ENCODE peak calls at places on chromosomes 6 and 20, in seven cellular contexts. Z is right lobe of liver; W is B cell; C is fibroblast of mammary gland; T is glutamatergic neuron; I is CD8-positive, alpha-beta T cell; K is fibroblast of the aortic adventitia. P is an unnamed sample.

GRCh38 chr6:35487653-35488516 is 9.0 kb downstream of the TEAD3 start:
- DNase-seq in Z (no peak), W (no peak), C (no peak), T (no peak), I (no peak), K (peak; percentile 21), P (peak; percentile 38)

GRCh38 chr6:157059781-157060180 is 263.5 kb downstream of the TMEM242 start:
- DNase-seq in Z (no peak), W (no peak), C (no peak), T (no peak), I (no peak), K (no peak), P (no peak)

GRCh38 chr6:131122007-131122406 is 13.3 kb upstream of the AKAP7 start:
- DNase-seq in Z (no peak), W (no peak), C (peak; percentile 11), T (no peak), I (no peak), K (no peak), P (no peak)

GRCh38 chr6:12012566-12013367 is 655 bp downstream of the HIVEP1 start:
- DNase-seq in Z (peak; percentile 75), W (peak; percentile 63), C (peak; percentile 83), T (peak; percentile 78), I (peak; percentile 44), K (peak; percentile 94), P (peak; percentile 79)

GRCh38 chr6:14088600-14089168 is 28.9 kb upstream of the CD83 start:
- DNase-seq in Z (no peak), W (no peak), C (no peak), T (no peak), I (no peak), K (no peak), P (no peak)

GRCh38 chr6:32763417-32763816 is at the start of gene HLA-DQB2:
- DNase-seq in Z (no peak), W (peak; percentile 35), C (no peak), T (no peak), I (no peak), K (no peak), P (no peak)

GRCh38 chr6:147793871-147794643 is 285.6 kb downstream of the SAMD5 start:
- DNase-seq in Z (no peak), W (no peak), C (no peak), T (no peak), I (no peak), K (no peak), P (no peak)

GRCh38 chr6:30344191-30344867 is 627 bp upstream of the RPP21 start:
- DNase-seq in Z (no peak), W (no peak), C (no peak), T (no peak), I (no peak), K (no peak), P (no peak)

GRCh38 chr20:5393218-5393870 is 76.6 kb upstream of the PROKR2 start:
- DNase-seq in Z (no peak), W (no peak), C (no peak), T (peak; percentile 23), I (no peak), K (no peak), P (no peak)

GRCh38 chr6:51098801-51099200 is 280.1 kb downstream of the TFAP2B start:
- DNase-seq in Z (no peak), W (no peak), C (peak; percentile 7), T (no peak), I (no peak), K (peak; percentile 3), P (no peak)

GRCh38 chr6:154112181-154112809 is 73.3 kb downstream of the OPRM1 start:
- DNase-seq in Z (no peak), W (no peak), C (peak; percentile 4), T (no peak), I (no peak), K (no peak), P (no peak)

GRCh38 chr20:48957521-48957920 is 36.0 kb downstream of the ARFGEF2 start:
- DNase-seq in Z (no peak), W (no peak), C (no peak), T (no peak), I (no peak), K (peak; percentile 60), P (no peak)

GRCh38 chr6:19410477-19410876 is 426.7 kb upstream of the ID4 start:
- DNase-seq in Z (no peak), W (no peak), C (peak; percentile 65), T (no peak), I (no peak), K (peak; percentile 71), P (peak; percentile 31)

GRCh38 chr6:134123666-134124208 is 71.3 kb upstream of the SLC2A12 start:
- DNase-seq in Z (no peak), W (no peak), C (peak; percentile 75), T (no peak), I (peak; percentile 2), K (peak; percentile 90), P (peak; percentile 89)

GRCh38 chr6:30720738-30721197 is 616 bp downstream of the TUBB start:
- DNase-seq in Z (peak; percentile 81), W (peak; percentile 76), C (peak; percentile 45), T (peak; percentile 81), I (peak; percentile 45), K (peak; percentile 43), P (no peak)

GRCh38 chr6:109660526-109660925 is 30.5 kb downstream of the AK9 start:
- DNase-seq in Z (no peak), W (no peak), C (no peak), T (no peak), I (no peak), K (no peak), P (no peak)

GRCh38 chr6:22003219-22003779 is 293.5 kb downstream of the PRL start:
- DNase-seq in Z (no peak), W (no peak), C (no peak), T (no peak), I (no peak), K (peak; percentile 47), P (peak; percentile 44)

GRCh38 chr20:62066983-62067433 is 1.3 kb upstream of the TAF4 start:
- DNase-seq in Z (no peak), W (no peak), C (no peak), T (no peak), I (peak; percentile 14), K (peak; percentile 27), P (no peak)

GRCh38 chr6:149820506-149820905 is 43.7 kb downstream of the LRP11 start:
- DNase-seq in Z (no peak), W (no peak), C (no peak), T (no peak), I (no peak), K (no peak), P (no peak)

GRCh38 chr6:121557146-121557545 is 121.7 kb downstream of the GJA1 start:
- DNase-seq in Z (no peak), W (no peak), C (no peak), T (no peak), I (no peak), K (no peak), P (no peak)

GRCh38 chr6:35273822-35274559 is 14.5 kb downstream of the ZNF76 start:
- DNase-seq in Z (no peak), W (no peak), C (peak; percentile 45), T (no peak), I (no peak), K (no peak), P (no peak)

GRCh38 chr20:61166324-61166723 is 85.7 kb upstream of the CDH4 start:
- DNase-seq in Z (no peak), W (no peak), C (peak; percentile 28), T (no peak), I (no peak), K (peak; percentile 43), P (peak; percentile 70)

GRCh38 chr20:1555952-1556351 is 1.6 kb downstream of the SIRPD start:
- DNase-seq in Z (no peak), W (no peak), C (no peak), T (no peak), I (no peak), K (no peak), P (no peak)

GRCh38 chr6:97078791-97079190 is 154.3 kb downstream of the KLHL32 start:
- DNase-seq in Z (no peak), W (no peak), C (no peak), T (no peak), I (no peak), K (no peak), P (no peak)

GRCh38 chr6:36956111-36956820 is 1.7 kb downstream of the PI16 start:
- DNase-seq in Z (no peak), W (no peak), C (peak; percentile 20), T (no peak), I (no peak), K (peak; percentile 33), P (no peak)

GRCh38 chr20:45325367-45325766 is 17.3 kb upstream of the MATN4 start:
- DNase-seq in Z (no peak), W (no peak), C (no peak), T (peak; percentile 56), I (no peak), K (no peak), P (no peak)

GRCh38 chr20:45328451-45328850 is 19.8 kb downstream of the SDC4 start:
- DNase-seq in Z (no peak), W (no peak), C (no peak), T (no peak), I (no peak), K (no peak), P (no peak)

GRCh38 chr20:45330476-45330875 is 17.7 kb downstream of the SDC4 start:
- DNase-seq in Z (no peak), W (no peak), C (no peak), T (no peak), I (no peak), K (no peak), P (no peak)

GRCh38 chr20:45323731-45324130 is 15.6 kb upstream of the MATN4 start:
- DNase-seq in Z (no peak), W (no peak), C (peak; percentile 45), T (no peak), I (no peak), K (no peak), P (peak; percentile 15)

GRCh38 chr20:45329497-45330319 is 18.5 kb downstream of the SDC4 start:
- DNase-seq in Z (no peak), W (no peak), C (no peak), T (no peak), I (no peak), K (no peak), P (no peak)
- TF ChIP-seq CTCF in Z (no peak), W (no peak), C (no peak), T (no peak), I (no peak), K (no peak), P (peak; percentile 34)

GRCh38 chr20:16701296-16701695 is 28.5 kb upstream of the SNRPB2 start:
- DNase-seq in Z (no peak), W (no peak), C (peak; percentile 5), T (no peak), I (no peak), K (no peak), P (no peak)
- TF ChIP-seq CTCF in Z (peak; percentile 36), W (no peak), C (peak; percentile 18), T (peak; percentile 4), I (peak; percentile 54), K (peak; percentile 25), P (peak; percentile 21)

DNA sequence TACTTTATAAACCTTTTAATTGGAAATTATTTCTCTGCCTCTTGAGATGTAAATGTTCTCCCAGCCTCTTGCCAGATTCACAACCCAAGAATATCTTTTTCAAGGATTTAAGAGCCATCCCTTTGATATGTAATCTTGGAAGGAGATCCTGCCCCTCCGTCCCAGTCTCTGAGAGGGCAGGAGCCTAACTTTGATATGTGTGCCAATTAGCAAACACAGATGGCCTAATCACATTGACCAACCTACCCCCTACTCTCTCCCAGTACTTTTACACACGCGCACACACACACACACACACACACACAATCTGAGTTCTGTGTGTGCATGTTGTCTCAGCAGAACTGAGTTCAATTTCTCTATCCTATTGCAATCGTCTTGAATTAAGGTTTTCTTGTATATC is 623.8 kb downstream of the PHF3 start:
- DNase-seq in Z (no peak), W (no peak), C (no peak), T (no peak), I (no peak), K (no peak), P (no peak)
- TF ChIP-seq CTCF in Z (no peak), W (no peak), C (no peak), T (no peak), I (no peak), K (no peak), P (no peak)

GRCh38 chr6:106608080-106608668 is 21.1 kb downstream of the RTN4IP1 start:
- DNase-seq in Z (no peak), W (peak; percentile 54), C (peak; percentile 74), T (no peak), I (no peak), K (peak; percentile 75), P (peak; percentile 70)
- TF ChIP-seq CTCF in Z (peak; percentile 73), W (peak; percentile 92), C (peak; percentile 71), T (peak; percentile 86), I (peak; percentile 71), K (peak; percentile 58), P (peak; percentile 82)